ENCODE peak calls at places on chromosome 18, in nine cellular contexts. E, A, M, Q, J, S, B, C and P are unnamed samples.

GRCh38 chr18:74064510-74064909 is 83.1 kb downstream of the FBXO15 start:
- DNase-seq in Q (no peak), M (no peak), S (no peak), E (no peak), A (no peak), C (no peak), B (no peak), J (no peak), P (no peak)

GRCh38 chr18:8625693-8626092 is 16.5 kb downstream of the RAB12 start:
- DNase-seq in J (no peak), M (no peak), A (no peak), S (no peak), Q (no peak), C (no peak), B (no peak), E (no peak), P (no peak)

GRCh38 chr18:2310824-2311349 is 260.4 kb downstream of the METTL4 start:
- DNase-seq in S (no peak), J (no peak), M (no peak), B (no peak), E (no peak), Q (no peak), A (no peak), C (no peak), P (no peak)

GRCh38 chr18:50282521-50283335 is 1.4 kb upstream of the MBD1 start:
- DNase-seq in B (no peak), S (no peak), M (no peak), E (no peak), J (no peak), A (no peak), Q (no peak), C (no peak), P (no peak)

GRCh38 chr18:47627030-47627429 is 303.4 kb downstream of the SMAD2 start:
- DNase-seq in M (no peak), C (no peak), E (no peak), S (no peak), A (no peak), Q (no peak), B (no peak), J (no peak), P (no peak)

GRCh38 chr18:47175283-47175894 is 775 bp downstream of the IER3IP1 start:
- DNase-seq in C (peak; percentile 24), Q (peak; percentile 38), A (no peak), S (no peak), B (no peak), J (peak; percentile 60), E (no peak), M (no peak), P (no peak)

GRCh38 chr18:79567481-79568147 is 112.0 kb upstream of the CTDP1 start:
- DNase-seq in S (peak; percentile 99), J (peak; percentile 92), M (peak; percentile 69), E (no peak), C (peak; percentile 73), Q (peak; percentile 75), B (peak; percentile 93), A (no peak), P (peak; percentile 89)

GRCh38 chr18:75036941-75037516 is 171.9 kb downstream of the PTGR3 start:
- DNase-seq in A (no peak), M (no peak), C (no peak), B (peak; percentile 2), Q (no peak), E (no peak), S (no peak), J (peak; percentile 2), P (peak; percentile 20)

GRCh38 chr18:54946149-54946581 is 13.1 kb downstream of the CCDC68 start:
- DNase-seq in Q (no peak), S (peak; percentile 38), B (peak; percentile 60), J (peak; percentile 5), M (peak; percentile 65), C (no peak), E (no peak), A (peak; percentile 75), P (no peak)
- H3K27ac ChIP-seq in Q (no peak overlapping the region), S (peak overlapping the region; percentile 68), B (no peak overlapping the region), J (no peak overlapping the region), M (peak overlapping the region; percentile 68), C (no peak overlapping the region), E (peak overlapping the region; percentile 61), A (peak overlapping the region; percentile 74), P (no peak overlapping the region)

DNA sequence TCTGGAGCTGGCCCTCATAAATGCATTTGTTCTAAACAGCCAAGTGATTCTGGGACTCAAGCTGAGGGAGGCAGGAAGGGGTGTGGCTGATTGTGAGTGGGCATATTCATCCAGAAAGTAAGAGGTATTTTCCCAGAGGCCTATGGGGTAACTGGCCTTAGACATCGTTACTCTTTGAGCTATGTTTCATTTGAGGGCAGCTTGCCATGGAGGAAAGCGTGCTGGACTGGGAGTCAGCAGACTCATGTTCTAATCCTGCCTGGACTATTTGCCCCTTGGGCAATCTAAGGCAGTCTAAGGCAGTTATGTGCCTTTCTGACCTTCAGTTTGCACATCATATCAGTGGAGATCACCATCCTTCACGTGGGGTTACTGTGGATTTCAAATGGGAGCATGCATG is 93.5 kb upstream of the SLC14A2 start:
- DNase-seq in B (peak; percentile 47), C (no peak), Q (no peak), J (peak; percentile 94), M (peak; percentile 18), E (no peak), A (no peak), S (no peak), P (no peak)
- H3K27ac ChIP-seq in B (no peak overlapping the region), C (no peak overlapping the region), Q (no peak overlapping the region), J (peak overlapping the region; percentile 87), M (no peak overlapping the region), E (no peak overlapping the region), A (no peak overlapping the region), S (peak overlapping the region; percentile 52), P (no peak overlapping the region)

GRCh38 chr18:24656571-24656971 is 196.1 kb downstream of the HRH4 start:
- DNase-seq in M (no peak), E (no peak), A (no peak), J (peak; percentile 72), C (no peak), S (peak; percentile 11), B (peak; percentile 17), Q (no peak), P (no peak)

GRCh38 chr18:24658302-24658701 is 197.9 kb downstream of the HRH4 start:
- DNase-seq in M (no peak), J (no peak), Q (no peak), A (no peak), C (no peak), S (no peak), E (no peak), B (no peak), P (no peak)

GRCh38 chr18:24657461-24657860 is 197.0 kb downstream of the HRH4 start:
- DNase-seq in E (no peak), M (no peak), A (no peak), Q (no peak), S (peak; percentile 37), C (no peak), B (no peak), J (no peak), P (no peak)

GRCh38 chr18:24663026-24663425 is 202.6 kb downstream of the HRH4 start:
- DNase-seq in Q (no peak), M (no peak), S (no peak), C (no peak), E (no peak), B (no peak), J (no peak), A (no peak), P (no peak)

DNA sequence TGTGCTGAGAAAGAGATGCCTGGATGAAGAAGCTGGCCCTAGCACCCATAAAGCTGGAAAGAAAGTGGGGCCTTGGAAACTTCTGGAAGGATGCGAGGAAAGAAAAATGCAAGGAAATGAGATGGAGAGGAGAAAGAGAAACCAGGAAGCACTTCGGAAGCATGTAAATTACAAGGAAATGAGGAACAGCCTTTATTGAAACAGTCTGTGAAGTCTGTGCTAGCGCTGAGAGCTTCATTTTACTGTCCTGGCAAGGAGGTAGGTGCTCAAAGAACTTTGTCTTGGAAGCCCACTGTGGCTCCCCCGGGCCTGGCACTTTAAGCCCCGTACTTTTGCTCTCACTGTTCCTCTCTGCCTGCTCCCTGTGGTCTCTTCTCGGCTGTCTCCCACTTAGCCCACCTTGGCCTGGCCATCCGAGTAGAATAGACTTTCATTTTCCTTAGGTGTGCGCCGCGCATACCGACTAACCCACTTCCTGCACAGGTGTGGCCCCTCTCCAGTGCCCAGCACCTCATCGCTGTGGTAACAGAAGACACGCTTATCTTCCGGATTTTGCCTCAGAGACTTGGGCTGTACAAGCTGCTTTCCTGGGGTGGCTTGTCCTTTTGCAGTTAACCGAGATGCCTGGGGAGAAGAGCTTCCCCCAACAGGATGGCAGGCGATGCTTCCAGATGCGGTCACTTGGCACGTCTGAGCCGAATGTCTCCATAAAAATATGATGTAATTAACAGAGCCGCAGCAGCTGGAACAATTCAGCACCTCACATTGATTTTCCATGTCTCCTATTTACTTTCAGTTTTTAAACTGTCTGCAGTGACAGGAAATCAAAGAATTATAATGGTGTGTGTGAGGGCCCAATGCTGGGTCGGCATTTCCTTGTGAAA is 199.6 kb downstream of the HRH4 start:
- DNase-seq in M (no peak), B (peak; percentile 46), E (peak; percentile 8), Q (no peak), A (no peak), S (peak; percentile 46), C (no peak), J (peak; percentile 61), P (no peak)
- H3K27ac ChIP-seq in M (no peak overlapping the region), B (no peak overlapping the region), E (peak overlapping the region; percentile 15), Q (no peak overlapping the region), A (no peak overlapping the region), S (no peak overlapping the region), C (no peak overlapping the region), J (no peak overlapping the region), P (no peak overlapping the region)

GRCh38 chr18:35386600-35387366 is 9.6 kb upstream of the ZNF396 start:
- DNase-seq in M (peak; percentile 91), B (peak; percentile 93), C (peak; percentile 95), Q (peak; percentile 90), S (no peak), A (peak; percentile 72), J (peak; percentile 86), E (peak; percentile 65), P (peak; percentile 39)

GRCh38 chr18:35387367-35387685 is 10.2 kb upstream of the ZNF396 start:
- DNase-seq in E (no peak), Q (no peak), A (no peak), B (peak; percentile 12), S (no peak), J (no peak), M (no peak), C (no peak), P (no peak)

GRCh38 chr18:35392375-35392774 is 15.2 kb upstream of the ZNF396 start:
- DNase-seq in A (no peak), C (no peak), J (no peak), M (no peak), Q (no peak), B (no peak), S (no peak), E (no peak), P (no peak)

GRCh38 chr18:35390956-35391695 is 14.0 kb upstream of the ZNF396 start:
- DNase-seq in A (no peak), J (peak; percentile 29), M (no peak), C (no peak), S (no peak), Q (no peak), B (no peak), E (no peak), P (no peak)

DNA sequence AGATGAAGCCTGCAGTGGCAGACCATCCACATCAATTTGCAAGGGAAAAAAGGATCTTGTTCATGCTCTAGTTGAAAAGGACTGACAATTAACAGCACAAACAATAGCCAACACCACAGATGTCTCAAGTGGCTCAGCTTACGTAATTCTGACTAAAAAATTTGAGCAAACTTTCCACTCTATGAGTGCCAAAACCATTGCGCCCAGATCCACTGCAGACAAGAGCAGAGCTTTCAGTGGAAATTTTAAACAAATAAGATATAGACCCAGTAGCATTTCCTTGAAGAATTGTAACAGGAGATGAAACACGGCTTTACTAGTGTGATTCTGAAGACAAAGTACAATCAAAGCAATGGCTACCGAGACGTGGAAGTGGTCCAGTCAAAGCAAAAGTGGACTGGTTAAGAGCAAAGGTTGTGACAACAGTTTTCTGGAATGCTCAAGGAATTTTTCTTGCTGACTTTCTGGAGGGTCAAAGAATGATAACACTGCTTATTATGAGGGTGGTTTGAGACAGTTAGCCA is 12.0 kb upstream of the ZNF396 start:
- DNase-seq in S (no peak), J (peak; percentile 81), A (no peak), C (no peak), E (no peak), Q (no peak), M (no peak), B (peak; percentile 83), P (no peak)
- H3K27ac ChIP-seq in S (peak overlapping the region; percentile 80), J (peak overlapping the region; percentile 67), A (no peak overlapping the region), C (no peak overlapping the region), E (no peak overlapping the region), Q (no peak overlapping the region), M (no peak overlapping the region), B (no peak overlapping the region), P (peak overlapping the region; percentile 4)